ENCODE peak calls at places on chromosomes 13 and 19, in nine cellular contexts. One of them, this sample, is unnamed.

GRCh38 chr13:44136693-44137268 is 236.8 kb upstream of the SERP2 start:
- DNase-seq in SK-N-SH: no peak
- DNase-seq in GM12878: no peak
- DNase-seq in lower leg skin: no peak
- DNase-seq in choroid plexus epithelial cell: no peak
- DNase-seq in PC-3: peak
- DNase-seq in AG10803: no peak
- DNase-seq in Peyer's patch: no peak
- DNase-seq in pancreas: no peak
- DNase-seq in this sample: no peak

GRCh38 chr13:79937311-79938243 is 403.3 kb downstream of the SPRY2 start:
- DNase-seq in SK-N-SH: no peak
- DNase-seq in pancreas: no peak
- DNase-seq in Peyer's patch: no peak
- DNase-seq in choroid plexus epithelial cell: no peak
- DNase-seq in PC-3: no peak
- DNase-seq in lower leg skin: no peak
- DNase-seq in AG10803: no peak
- DNase-seq in GM12878: no peak
- DNase-seq in this sample: no peak

GRCh38 chr19:7789447-7789846 is 26.4 kb downstream of the CLEC4M start:
- DNase-seq in PC-3: no peak
- DNase-seq in pancreas: no peak
- DNase-seq in AG10803: no peak
- DNase-seq in GM12878: no peak
- DNase-seq in choroid plexus epithelial cell: no peak
- DNase-seq in SK-N-SH: peak
- DNase-seq in lower leg skin: no peak
- DNase-seq in Peyer's patch: no peak
- DNase-seq in this sample: no peak

GRCh38 chr13:59776924-59777690 is 386.6 kb downstream of the DIAPH3 start:
- DNase-seq in AG10803: peak
- DNase-seq in SK-N-SH: no peak
- DNase-seq in GM12878: peak
- DNase-seq in choroid plexus epithelial cell: peak
- DNase-seq in Peyer's patch: no peak
- DNase-seq in lower leg skin: no peak
- DNase-seq in PC-3: peak
- DNase-seq in pancreas: no peak
- DNase-seq in this sample: peak

GRCh38 chr13:44368599-44369368 is 4.8 kb upstream of the SERP2 start:
- DNase-seq in AG10803: no peak
- DNase-seq in pancreas: no peak
- DNase-seq in Peyer's patch: no peak
- DNase-seq in choroid plexus epithelial cell: no peak
- DNase-seq in PC-3: peak
- DNase-seq in lower leg skin: no peak
- DNase-seq in GM12878: no peak
- DNase-seq in SK-N-SH: no peak
- DNase-seq in this sample: no peak

GRCh38 chr19:55386515-55386947 is 799 bp downstream of the RPL28 start:
- DNase-seq in pancreas: no peak
- DNase-seq in PC-3: no peak
- DNase-seq in GM12878: no peak
- DNase-seq in SK-N-SH: no peak
- DNase-seq in lower leg skin: no peak
- DNase-seq in Peyer's patch: peak
- DNase-seq in choroid plexus epithelial cell: no peak
- DNase-seq in AG10803: no peak
- DNase-seq in this sample: peak

GRCh38 chr19:18489627-18490184 is 32.2 kb downstream of the ELL start:
- DNase-seq in GM12878: no peak
- DNase-seq in choroid plexus epithelial cell: no peak
- DNase-seq in pancreas: no peak
- DNase-seq in lower leg skin: no peak
- DNase-seq in AG10803: no peak
- DNase-seq in SK-N-SH: no peak
- DNase-seq in Peyer's patch: no peak
- DNase-seq in PC-3: no peak
- DNase-seq in this sample: no peak

GRCh38 chr19:33794578-33795369 is 1.9 kb upstream of the KCTD15 start:
- DNase-seq in choroid plexus epithelial cell: no peak
- DNase-seq in AG10803: no peak
- DNase-seq in GM12878: no peak
- DNase-seq in SK-N-SH: peak
- DNase-seq in PC-3: no peak
- DNase-seq in Peyer's patch: no peak
- DNase-seq in lower leg skin: no peak
- DNase-seq in pancreas: no peak
- DNase-seq in this sample: peak

GRCh38 chr13:110017379-110017778 is 231.0 kb upstream of the IRS2 start:
- DNase-seq in lower leg skin: no peak
- DNase-seq in pancreas: no peak
- DNase-seq in GM12878: no peak
- DNase-seq in Peyer's patch: no peak
- DNase-seq in AG10803: peak
- DNase-seq in choroid plexus epithelial cell: peak
- DNase-seq in SK-N-SH: no peak
- DNase-seq in PC-3: peak
- DNase-seq in this sample: peak

GRCh38 chr19:51593138-51593890 is 22.2 kb downstream of the ZNF175 start:
- DNase-seq in AG10803: no peak
- DNase-seq in Peyer's patch: no peak
- DNase-seq in PC-3: no peak
- DNase-seq in GM12878: no peak
- DNase-seq in SK-N-SH: no peak
- DNase-seq in pancreas: peak
- DNase-seq in choroid plexus epithelial cell: no peak
- DNase-seq in lower leg skin: no peak
- DNase-seq in this sample: no peak

GRCh38 chr13:113796948-113797676 is 38.1 kb downstream of the TMEM255B start:
- DNase-seq in Peyer's patch: no peak
- DNase-seq in pancreas: no peak
- DNase-seq in choroid plexus epithelial cell: no peak
- DNase-seq in PC-3: no peak
- DNase-seq in lower leg skin: no peak
- DNase-seq in AG10803: no peak
- DNase-seq in SK-N-SH: no peak
- DNase-seq in GM12878: no peak
- DNase-seq in this sample: no peak

GRCh38 chr13:44046428-44046827 is 166.7 kb downstream of the LACC1 start:
- DNase-seq in GM12878: no peak
- DNase-seq in choroid plexus epithelial cell: no peak
- DNase-seq in pancreas: no peak
- DNase-seq in PC-3: no peak
- DNase-seq in SK-N-SH: no peak
- DNase-seq in lower leg skin: no peak
- DNase-seq in Peyer's patch: no peak
- DNase-seq in AG10803: no peak
- DNase-seq in this sample: no peak

GRCh38 chr19:40754611-40755247 is 3.7 kb downstream of the SNRPA start:
- DNase-seq in pancreas: no peak
- DNase-seq in GM12878: no peak
- DNase-seq in SK-N-SH: no peak
- DNase-seq in AG10803: peak
- DNase-seq in Peyer's patch: no peak
- DNase-seq in choroid plexus epithelial cell: no peak
- DNase-seq in lower leg skin: no peak
- DNase-seq in PC-3: peak
- DNase-seq in this sample: no peak

GRCh38 chr19:49453757-49454248 is 778 bp downstream of the ALDH16A1 start:
- DNase-seq in GM12878: no peak
- DNase-seq in SK-N-SH: no peak
- DNase-seq in lower leg skin: no peak
- DNase-seq in PC-3: no peak
- DNase-seq in Peyer's patch: no peak
- DNase-seq in choroid plexus epithelial cell: no peak
- DNase-seq in pancreas: no peak
- DNase-seq in AG10803: no peak
- DNase-seq in this sample: no peak

DNA sequence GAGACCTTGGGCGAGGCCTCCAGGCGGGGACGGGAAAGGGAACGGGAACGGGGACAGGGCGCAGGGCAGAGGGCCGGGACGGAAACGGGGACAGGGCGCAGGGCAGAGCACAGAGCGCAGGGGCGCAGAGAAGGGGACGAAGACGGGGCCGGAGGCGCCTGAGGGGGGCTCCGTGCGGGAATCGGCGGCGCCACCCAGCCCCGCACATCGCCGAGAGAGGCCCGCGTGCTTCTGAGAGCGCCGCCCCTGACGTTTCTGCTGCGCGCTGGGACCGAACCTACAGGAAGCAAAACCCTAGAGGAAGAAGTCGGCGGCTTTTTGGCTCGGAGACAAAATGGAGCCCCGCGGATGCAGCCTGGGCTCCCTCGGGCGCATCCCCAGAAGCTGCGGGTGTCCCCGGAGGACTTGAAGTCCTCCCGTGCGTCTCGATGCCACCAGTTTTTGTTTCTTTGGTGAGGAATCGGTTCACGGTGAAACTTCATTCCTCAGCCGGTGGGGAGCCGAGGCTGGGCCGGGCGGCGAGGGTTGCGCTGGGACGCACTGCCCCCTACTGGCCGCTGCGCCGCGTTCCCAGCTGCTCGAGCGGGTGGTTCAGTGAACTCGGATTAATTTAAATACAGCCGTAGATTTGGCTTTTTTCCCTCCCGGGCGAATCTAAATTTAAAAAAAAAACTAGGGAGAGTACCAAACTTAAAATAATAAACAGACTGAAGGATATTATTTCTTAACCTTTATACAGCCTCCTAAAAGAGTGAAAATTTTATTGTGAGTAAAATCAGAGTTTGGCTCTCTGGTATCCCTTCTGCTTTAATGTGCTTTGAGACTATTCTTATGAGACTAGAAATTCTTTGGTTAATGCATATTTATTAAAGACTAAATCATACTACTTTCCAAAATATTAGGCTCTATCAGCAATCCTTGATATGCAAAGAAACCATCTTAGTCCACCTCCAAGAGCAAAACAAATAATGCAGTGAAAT is 350.0 kb upstream of the ARGLU1 start:
- DNase-seq in GM12878: no peak
- DNase-seq in PC-3: peak
- DNase-seq in SK-N-SH: peak
- DNase-seq in AG10803: peak
- DNase-seq in pancreas: peak
- DNase-seq in choroid plexus epithelial cell: peak
- DNase-seq in Peyer's patch: peak
- DNase-seq in lower leg skin: peak
- DNase-seq in this sample: peak
- H3K4me3 ChIP-seq in GM12878: peak
- H3K4me3 ChIP-seq in PC-3: peak
- H3K4me3 ChIP-seq in SK-N-SH: peak
- H3K4me3 ChIP-seq in AG10803: peak
- H3K4me3 ChIP-seq in pancreas: peak
- H3K4me3 ChIP-seq in choroid plexus epithelial cell: peak
- H3K4me3 ChIP-seq in Peyer's patch: peak
- H3K4me3 ChIP-seq in lower leg skin: peak
- H3K4me3 ChIP-seq in this sample: peak

GRCh38 chr13:95235199-95235726 is 66.0 kb downstream of the ABCC4 start:
- DNase-seq in GM12878: no peak
- DNase-seq in SK-N-SH: no peak
- DNase-seq in AG10803: no peak
- DNase-seq in lower leg skin: no peak
- DNase-seq in Peyer's patch: no peak
- DNase-seq in PC-3: no peak
- DNase-seq in choroid plexus epithelial cell: peak
- DNase-seq in pancreas: no peak
- DNase-seq in this sample: no peak
- H3K4me3 ChIP-seq in GM12878: no peak
- H3K4me3 ChIP-seq in SK-N-SH: no peak
- H3K4me3 ChIP-seq in AG10803: no peak
- H3K4me3 ChIP-seq in lower leg skin: no peak
- H3K4me3 ChIP-seq in Peyer's patch: no peak
- H3K4me3 ChIP-seq in PC-3: no peak
- H3K4me3 ChIP-seq in choroid plexus epithelial cell: no peak
- H3K4me3 ChIP-seq in pancreas: no peak
- H3K4me3 ChIP-seq in this sample: no peak

GRCh38 chr19:4088065-4088679 is 21.5 kb upstream of the ZBTB7A start:
- DNase-seq in lower leg skin: no peak
- DNase-seq in pancreas: no peak
- DNase-seq in PC-3: no peak
- DNase-seq in SK-N-SH: no peak
- DNase-seq in Peyer's patch: no peak
- DNase-seq in choroid plexus epithelial cell: no peak
- DNase-seq in AG10803: no peak
- DNase-seq in GM12878: no peak
- DNase-seq in this sample: no peak

GRCh38 chr19:4089946-4090345 is 23.2 kb upstream of the ZBTB7A start:
- DNase-seq in SK-N-SH: no peak
- DNase-seq in choroid plexus epithelial cell: no peak
- DNase-seq in PC-3: no peak
- DNase-seq in GM12878: no peak
- DNase-seq in pancreas: no peak
- DNase-seq in AG10803: no peak
- DNase-seq in Peyer's patch: no peak
- DNase-seq in lower leg skin: no peak
- DNase-seq in this sample: no peak

GRCh38 chr19:4088975-4089374 is 22.3 kb upstream of the ZBTB7A start:
- DNase-seq in GM12878: no peak
- DNase-seq in PC-3: no peak
- DNase-seq in choroid plexus epithelial cell: no peak
- DNase-seq in pancreas: no peak
- DNase-seq in AG10803: no peak
- DNase-seq in Peyer's patch: peak
- DNase-seq in SK-N-SH: no peak
- DNase-seq in lower leg skin: no peak
- DNase-seq in this sample: no peak

GRCh38 chr19:4090351-4091220 is 23.9 kb upstream of the ZBTB7A start:
- DNase-seq in AG10803: no peak
- DNase-seq in GM12878: no peak
- DNase-seq in pancreas: no peak
- DNase-seq in lower leg skin: no peak
- DNase-seq in Peyer's patch: no peak
- DNase-seq in choroid plexus epithelial cell: no peak
- DNase-seq in SK-N-SH: no peak
- DNase-seq in PC-3: no peak
- DNase-seq in this sample: no peak

GRCh38 chr19:4089400-4089908 is 22.8 kb upstream of the ZBTB7A start:
- DNase-seq in PC-3: no peak
- DNase-seq in choroid plexus epithelial cell: no peak
- DNase-seq in SK-N-SH: no peak
- DNase-seq in lower leg skin: peak
- DNase-seq in GM12878: no peak
- DNase-seq in AG10803: no peak
- DNase-seq in pancreas: no peak
- DNase-seq in Peyer's patch: peak
- DNase-seq in this sample: no peak
- H3K4me3 ChIP-seq in PC-3: no peak
- H3K4me3 ChIP-seq in choroid plexus epithelial cell: no peak
- H3K4me3 ChIP-seq in SK-N-SH: no peak
- H3K4me3 ChIP-seq in lower leg skin: no peak
- H3K4me3 ChIP-seq in GM12878: no peak
- H3K4me3 ChIP-seq in AG10803: no peak
- H3K4me3 ChIP-seq in pancreas: no peak
- H3K4me3 ChIP-seq in Peyer's patch: no peak
- H3K4me3 ChIP-seq in this sample: no peak

DNA sequence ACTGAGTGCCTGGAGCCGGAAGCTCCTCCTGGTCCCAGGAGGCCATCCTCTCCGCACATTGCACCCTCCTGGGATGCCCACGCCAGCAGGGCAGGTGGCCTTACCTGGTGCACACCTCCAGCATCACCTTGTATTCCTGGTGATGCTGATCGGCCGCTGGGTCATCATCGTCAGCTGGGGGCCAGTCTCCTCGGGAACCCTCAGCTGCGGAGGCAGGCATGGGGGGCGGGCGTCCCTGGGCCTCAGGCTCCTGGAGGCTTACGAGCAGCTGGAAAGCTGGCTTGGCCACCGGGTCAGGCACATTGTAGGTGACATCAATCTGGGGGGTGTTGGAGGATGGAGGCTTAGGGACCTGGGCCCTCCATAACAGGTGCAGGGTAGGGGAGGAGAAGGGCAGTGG is 13.7 kb downstream of the F2RL3 start:
- DNase-seq in AG10803: no peak
- DNase-seq in Peyer's patch: no peak
- DNase-seq in choroid plexus epithelial cell: no peak
- DNase-seq in pancreas: no peak
- DNase-seq in SK-N-SH: no peak
- DNase-seq in lower leg skin: no peak
- DNase-seq in PC-3: no peak
- DNase-seq in GM12878: no peak
- DNase-seq in this sample: no peak
- H3K4me3 ChIP-seq in AG10803: no peak
- H3K4me3 ChIP-seq in Peyer's patch: no peak
- H3K4me3 ChIP-seq in choroid plexus epithelial cell: no peak
- H3K4me3 ChIP-seq in pancreas: no peak
- H3K4me3 ChIP-seq in SK-N-SH: no peak
- H3K4me3 ChIP-seq in lower leg skin: no peak
- H3K4me3 ChIP-seq in PC-3: no peak
- H3K4me3 ChIP-seq in GM12878: no peak
- H3K4me3 ChIP-seq in this sample: no peak

This sample was measured in adipocyte.